ENCODE peak calls at places on chromosomes 1 and 21, in six cellular contexts. O is GM23248, A is MM.1S, H is K562, M is fibroblast of lung, N is astrocyte. T is an unnamed sample.

GRCh38 chr1:27773732-27774445 is 870 bp downstream of the STX12 start:
- DNase-seq in M (peak; percentile 36), N (peak; percentile 43), H (no peak), O (peak; percentile 60), A (peak; percentile 12), T (no peak)

GRCh38 chr1:41810446-41810845 is 108.3 kb downstream of the HIVEP3 start:
- DNase-seq in A (peak; percentile 67), N (peak; percentile 25), M (peak; percentile 58), H (peak; percentile 53), O (peak; percentile 69), T (no peak)

GRCh38 chr1:182301467-182302198 is 90.0 kb downstream of the GLUL start:
- DNase-seq in N (peak; percentile 34), O (peak; percentile 64), A (no peak), M (peak; percentile 62), H (peak; percentile 53), T (no peak)

GRCh38 chr1:210223174-210223904 is 9.3 kb upstream of the SERTAD4 start:
- DNase-seq in A (no peak), H (no peak), O (no peak), N (peak; percentile 51), M (no peak), T (no peak)

GRCh38 chr1:153610334-153611023 is 2.5 kb downstream of the S100A16 start:
- DNase-seq in N (peak; percentile 42), A (no peak), H (peak; percentile 50), O (peak; percentile 82), M (no peak), T (no peak)

GRCh38 chr1:115668579-115668978 is 26.8 kb downstream of the VANGL1 start:
- DNase-seq in N (peak; percentile 82), O (peak; percentile 22), M (peak; percentile 54), A (no peak), H (no peak), T (no peak)

GRCh38 chr1:6245086-6245868 is 1.3 kb downstream of the HES3 start:
- DNase-seq in O (peak; percentile 92), A (peak; percentile 82), H (peak; percentile 92), N (peak; percentile 51), M (peak; percentile 73), T (no peak)

GRCh38 chr1:115797491-115797890 is 29.0 kb upstream of the CASQ2 start:
- DNase-seq in A (no peak), H (no peak), N (no peak), O (no peak), M (no peak), T (no peak)

GRCh38 chr1:115314765-115315164 is 23.3 kb downstream of the NGF start:
- DNase-seq in H (no peak), A (no peak), M (no peak), N (peak; percentile 98), O (peak; percentile 84), T (no peak)

GRCh38 chr1:50421768-50422674 is 1.2 kb downstream of the DMRTA2 start:
- DNase-seq in H (no peak), N (no peak), A (no peak), O (no peak), M (no peak), T (no peak)
- TF ChIP-seq EZH2 in H (no peak), N (peak; percentile 20), A (no peak), O (peak; percentile 85), M (no peak), T (no peak)

DNA sequence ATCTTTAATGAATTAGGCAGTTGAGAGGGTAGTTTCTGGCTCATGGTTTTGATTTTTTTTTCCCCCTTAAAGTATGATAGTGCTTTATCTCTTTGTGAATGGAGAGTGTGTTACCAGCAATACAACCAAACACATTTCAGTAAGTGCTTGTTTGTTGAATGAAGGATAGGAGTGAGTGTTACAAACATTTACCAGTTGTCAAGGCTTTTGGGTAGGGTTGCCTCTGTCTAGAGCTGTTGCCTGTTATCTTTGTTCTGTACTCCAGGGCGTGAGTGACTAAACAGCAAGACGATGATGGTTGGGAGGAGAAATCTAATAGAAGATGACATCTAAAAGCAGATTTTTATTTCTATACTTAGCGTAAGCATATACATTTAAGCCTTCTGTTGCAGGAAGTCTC is 21.5 kb downstream of the MAP3K7CL start:
- DNase-seq in H (no peak), N (no peak), M (peak; percentile 47), A (no peak), O (no peak), T (no peak)
- H3K4me3 ChIP-seq in H (no peak overlapping the region), N (no peak overlapping the region), M (no peak overlapping the region), A (no peak overlapping the region), O (no peak overlapping the region), T (no peak overlapping the region)

DNA sequence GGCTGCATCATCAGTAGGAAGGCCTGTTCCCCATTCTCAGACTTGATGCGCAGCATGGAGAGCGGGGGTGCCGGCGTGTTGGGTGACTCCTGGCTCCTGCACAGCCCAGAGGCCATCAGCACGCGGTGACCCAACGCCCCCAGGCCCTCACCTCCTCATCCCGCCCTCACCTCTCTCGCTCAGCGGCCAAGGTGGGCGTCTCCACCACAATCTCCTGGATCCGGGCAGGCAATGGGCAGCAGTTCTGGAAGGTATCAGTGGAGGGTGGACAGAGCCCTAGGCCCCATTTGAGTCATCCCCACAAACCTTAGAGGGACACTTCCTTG is 2.8 kb downstream of the SH3BGRL3 start:
- DNase-seq in A (no peak), O (peak; percentile 11), N (no peak), H (no peak), M (no peak), T (no peak)
- H3K27ac ChIP-seq in A (no peak overlapping the region), O (peak overlapping the region; percentile 95), N (no peak overlapping the region), H (no peak overlapping the region), M (peak overlapping the region; percentile 29), T (no peak overlapping the region)

GRCh38 chr1:34928865-34929496 is 469 bp downstream of the DLGAP3 start:
- DNase-seq in O (no peak), M (no peak), A (no peak), H (peak; percentile 88), N (no peak), T (no peak)
- TF ChIP-seq EZH2 in O (peak; percentile 15), M (peak; percentile 100), A (no peak), H (peak; percentile 75), N (peak; percentile 89), T (no peak)

DNA sequence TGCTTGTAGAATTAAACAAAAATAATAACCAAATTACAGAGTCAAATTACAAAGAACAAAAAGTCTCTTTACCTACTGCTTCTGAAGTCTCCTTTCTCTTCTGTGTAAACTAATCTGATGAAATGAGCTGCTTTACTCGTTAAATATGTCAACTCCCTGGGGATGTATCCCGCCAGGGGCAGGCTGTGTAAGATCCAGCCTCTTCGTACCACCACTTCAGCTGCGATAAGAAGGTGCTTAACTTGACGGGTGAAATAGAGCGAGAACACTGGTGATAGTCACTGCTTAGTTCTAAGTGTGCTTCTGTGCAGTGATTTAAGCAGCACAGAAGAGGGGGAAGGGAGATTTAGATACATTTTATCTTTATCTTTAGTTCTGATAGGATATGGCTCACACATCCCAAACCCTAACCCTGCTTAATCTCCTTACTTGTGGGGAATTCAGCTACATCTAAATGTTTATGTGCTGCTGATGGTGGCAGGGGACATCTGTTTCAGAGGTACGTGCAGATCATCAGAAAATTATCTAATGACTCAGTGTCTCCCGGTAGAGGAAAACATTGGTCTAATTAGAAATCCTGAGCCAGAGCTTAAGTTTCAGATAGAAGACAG is 46.0 kb downstream of the RHOU start:
- DNase-seq in O (peak; percentile 50), H (no peak), A (no peak), M (peak; percentile 28), N (no peak), T (no peak)
- H3K4me3 ChIP-seq in O (no peak overlapping the region), H (no peak overlapping the region), A (no peak overlapping the region), M (no peak overlapping the region), N (no peak overlapping the region), T (peak overlapping the region; percentile 21)

DNA sequence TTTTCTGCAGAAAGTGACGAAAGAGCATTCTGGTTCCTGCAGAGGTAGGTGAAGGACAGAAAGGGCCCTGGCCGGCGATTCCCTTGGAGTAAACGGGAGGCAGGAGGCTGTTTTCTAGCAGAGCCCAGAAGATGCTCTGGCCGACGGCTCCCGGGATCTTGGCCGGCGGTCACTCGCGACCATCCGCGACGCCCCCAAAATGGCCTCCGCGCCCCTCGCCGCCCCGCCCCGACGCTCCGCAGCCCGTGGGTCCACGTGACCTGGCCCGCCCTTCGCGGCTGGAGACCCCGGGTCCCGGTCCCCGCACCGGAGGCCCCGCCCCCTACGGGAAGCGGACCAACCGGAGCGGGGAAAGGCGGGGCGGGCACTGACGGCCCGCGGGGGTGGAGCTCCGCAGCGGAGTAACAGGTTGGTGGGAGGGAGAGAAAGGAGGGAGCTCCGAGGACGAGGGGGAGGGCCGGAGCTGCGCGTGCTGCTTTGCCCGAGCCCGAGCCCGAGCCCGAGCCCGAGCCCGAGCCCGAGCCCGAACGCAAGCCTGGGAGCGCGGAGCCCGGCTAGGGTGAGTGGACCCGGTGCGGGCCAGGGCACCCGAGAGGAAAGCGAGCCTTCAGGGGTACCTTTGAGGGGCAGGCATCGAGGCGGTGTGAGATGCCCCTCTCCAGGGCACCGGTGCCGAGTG is at the start of gene CGN:
- DNase-seq in O (peak; percentile 73), M (peak; percentile 70), H (peak; percentile 94), N (peak; percentile 59), A (peak; percentile 96), T (no peak)
- H3K27ac ChIP-seq in O (no peak within 1 kb of the TSS), M (no peak within 1 kb of the TSS), H (no peak within 1 kb of the TSS), N (no peak within 1 kb of the TSS), A (peak within 1 kb of the TSS; percentile 30), T (no peak within 1 kb of the TSS)

GRCh38 chr21:32790626-32791025 is 19.1 kb upstream of the PAXBP1 start:
- DNase-seq in A (no peak), H (no peak), N (no peak), M (no peak), O (no peak), T (no peak)
- TF ChIP-seq EZH2 in A (no peak), H (no peak), N (no peak), M (no peak), O (no peak), T (no peak)

DNA sequence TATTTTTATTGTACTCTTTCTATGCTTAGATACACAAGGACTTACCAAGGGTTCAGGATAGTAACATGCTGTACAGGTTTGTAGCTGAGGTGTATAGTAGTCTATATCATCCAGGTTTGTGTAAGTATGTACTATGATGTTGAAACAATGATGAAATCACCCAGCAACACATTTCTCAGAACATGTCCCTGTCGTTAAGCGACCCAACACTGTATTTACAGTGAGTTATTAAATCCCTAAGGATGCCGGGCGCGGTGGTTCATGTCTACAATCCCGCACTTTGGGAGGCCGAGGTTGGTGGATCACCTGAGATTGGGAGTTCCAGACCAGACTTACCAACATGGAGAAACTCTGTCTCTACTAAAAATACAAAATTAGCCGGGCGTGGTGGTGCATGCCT is 21.6 kb upstream of the RCOR3 start:
- DNase-seq in O (no peak), M (no peak), H (no peak), N (no peak), A (no peak), T (no peak)
- H3K4me3 ChIP-seq in O (no peak overlapping the region), M (no peak overlapping the region), H (no peak overlapping the region), N (no peak overlapping the region), A (no peak overlapping the region), T (no peak overlapping the region)

GRCh38 chr1:203467550-203467921 is 8.1 kb upstream of the PRELP start:
- DNase-seq in O (peak; percentile 46), A (no peak), H (no peak), N (no peak), M (peak; percentile 37), T (no peak)
- H3K27ac ChIP-seq in O (no peak overlapping the region), A (no peak overlapping the region), H (no peak overlapping the region), N (no peak overlapping the region), M (no peak overlapping the region), T (no peak overlapping the region)

T was measured in SK-N-MC.